ENCODE peak calls at places on chromosome 2, in eight cellular contexts. B is right atrium auricular region, E is D721Med, J is PC-3, G is endothelial cell, O is AG09309, U is GM12865, Y is esophagus squamous epithelium. M is an unnamed sample.

GRCh38 chr2:219404291-219404910 is 13.8 kb upstream of the DES start:
- DNase-seq in E (no peak), B (no peak), U (no peak), O (no peak), J (no peak), G (no peak), Y (no peak), M (no peak)

GRCh38 chr2:189555243-189555642 is 25.3 kb downstream of the SLC40A1 start:
- DNase-seq in U (no peak), Y (no peak), J (peak; percentile 76), E (no peak), G (no peak), B (no peak), O (no peak), M (no peak)

GRCh38 chr2:127560201-127560928 is 24.9 kb downstream of the MYO7B start:
- DNase-seq in J (no peak), B (peak; percentile 42), G (no peak), Y (no peak), U (no peak), O (no peak), E (no peak), M (no peak)

GRCh38 chr2:10057231-10058107 is 14.1 kb downstream of the KLF11 start:
- DNase-seq in Y (no peak), G (peak; percentile 61), B (no peak), J (no peak), O (peak; percentile 24), E (no peak), U (peak; percentile 45), M (peak; percentile 63)

GRCh38 chr2:240795468-240795867 is 24.6 kb downstream of the KIF1A start:
- DNase-seq in U (no peak), G (no peak), J (no peak), Y (no peak), E (no peak), B (no peak), O (no peak), M (peak; percentile 10)

GRCh38 chr2:63738019-63738418 is 103.7 kb upstream of the UGP2 start:
- DNase-seq in B (no peak), O (no peak), U (no peak), E (no peak), G (no peak), Y (no peak), J (peak; percentile 64), M (no peak)

GRCh38 chr2:69830045-69830905 is 815 bp downstream of the GMCL1 start:
- DNase-seq in U (peak; percentile 55), G (peak; percentile 35), J (peak; percentile 44), B (peak; percentile 61), O (no peak), Y (no peak), E (no peak), M (peak; percentile 38)

GRCh38 chr2:227325824-227326195 is 759 bp downstream of the MFF start:
- DNase-seq in J (peak; percentile 62), U (peak; percentile 21), E (no peak), B (no peak), Y (no peak), O (no peak), G (peak; percentile 52), M (peak; percentile 64)

GRCh38 chr2:99595373-99595772 is 105.6 kb upstream of the REV1 start:
- DNase-seq in O (no peak), G (no peak), B (no peak), U (no peak), Y (no peak), E (no peak), J (no peak), M (no peak)

GRCh38 chr2:70716131-70716766 is 51.8 kb downstream of the ADD2 start:
- DNase-seq in G (no peak), J (no peak), U (no peak), E (no peak), Y (no peak), B (peak; percentile 32), O (no peak), M (no peak)

GRCh38 chr2:42084231-42084671 is 36.4 kb downstream of the PKDCC start:
- DNase-seq in Y (no peak), E (no peak), G (no peak), B (no peak), J (peak; percentile 29), O (no peak), U (no peak), M (no peak)

DNA sequence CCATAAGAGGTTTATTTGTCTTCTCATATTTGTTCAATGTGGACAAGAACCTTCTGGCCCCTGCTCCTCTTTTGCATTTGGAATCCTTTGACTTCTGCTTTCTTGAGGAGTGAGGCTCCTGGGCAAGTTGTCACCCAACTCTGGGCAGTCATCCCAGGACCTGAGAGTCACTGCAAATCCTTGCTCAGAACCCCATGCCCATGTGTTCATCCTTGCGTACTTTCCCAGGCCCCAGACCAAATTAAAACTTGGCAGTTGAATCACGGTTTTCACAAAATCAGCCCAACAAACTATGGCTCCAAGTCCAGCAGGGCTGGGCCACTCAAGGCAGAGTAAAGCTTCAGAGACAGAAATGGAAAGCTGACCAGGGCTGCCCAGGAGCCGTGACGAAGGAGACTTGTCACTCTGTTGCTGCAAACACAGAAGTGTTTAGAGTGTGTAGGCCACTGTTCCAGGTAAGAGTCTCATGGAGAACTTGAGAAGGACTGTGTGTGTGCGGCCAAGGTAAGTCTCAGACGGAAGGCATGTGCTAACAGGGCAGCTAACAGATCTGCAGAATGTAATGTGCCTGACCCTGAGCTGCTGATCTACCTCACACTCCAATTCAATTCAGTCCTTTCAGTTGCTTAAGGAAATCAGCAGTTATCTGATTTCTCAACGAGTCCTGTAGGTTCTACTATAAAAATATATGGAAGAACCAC is 549.4 kb upstream of the HS6ST1 start:
- DNase-seq in G (no peak), B (no peak), U (no peak), J (no peak), Y (no peak), O (no peak), E (no peak), M (no peak)
- TF ChIP-seq CTCF in G (no peak), B (no peak), U (no peak), J (no peak), Y (no peak), O (no peak), E (no peak), M (no peak)

GRCh38 chr2:59449264-59449663 is 1104.2 kb downstream of the BCL11A start:
- DNase-seq in O (no peak), B (no peak), E (no peak), G (no peak), U (peak; percentile 15), J (no peak), Y (no peak), M (no peak)
- TF ChIP-seq CTCF in O (no peak), B (no peak), E (peak; percentile 20), G (no peak), U (no peak), J (peak; percentile 19), Y (peak; percentile 20), M (no peak)

DNA sequence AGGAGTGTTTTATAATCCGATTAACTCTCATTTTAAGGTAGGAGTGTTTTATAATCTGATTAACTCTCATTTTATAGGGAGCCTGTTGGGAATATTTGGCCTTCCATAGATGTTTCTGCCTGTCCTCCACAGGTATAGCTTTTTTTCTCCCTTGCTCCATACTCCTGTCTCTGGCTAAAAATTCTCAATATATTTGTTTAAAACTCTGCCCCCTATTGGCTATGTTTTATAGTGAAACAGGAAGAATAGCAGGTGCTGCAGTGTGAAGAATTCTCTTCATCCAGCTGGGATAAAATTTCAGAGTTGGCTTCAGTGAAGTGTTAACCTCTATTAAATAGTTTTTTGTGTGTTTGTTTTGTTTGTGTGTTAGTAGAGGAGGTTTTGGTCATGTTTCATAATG is 1046.0 kb upstream of the TMEFF2 start:
- DNase-seq in B (no peak), G (no peak), O (no peak), E (peak; percentile 19), J (peak; percentile 25), Y (no peak), U (peak; percentile 3), M (no peak)
- TF ChIP-seq CTCF in B (no peak), G (peak; percentile 89), O (no peak), E (no peak), J (peak; percentile 65), Y (no peak), U (peak; percentile 10), M (peak; percentile 73)

DNA sequence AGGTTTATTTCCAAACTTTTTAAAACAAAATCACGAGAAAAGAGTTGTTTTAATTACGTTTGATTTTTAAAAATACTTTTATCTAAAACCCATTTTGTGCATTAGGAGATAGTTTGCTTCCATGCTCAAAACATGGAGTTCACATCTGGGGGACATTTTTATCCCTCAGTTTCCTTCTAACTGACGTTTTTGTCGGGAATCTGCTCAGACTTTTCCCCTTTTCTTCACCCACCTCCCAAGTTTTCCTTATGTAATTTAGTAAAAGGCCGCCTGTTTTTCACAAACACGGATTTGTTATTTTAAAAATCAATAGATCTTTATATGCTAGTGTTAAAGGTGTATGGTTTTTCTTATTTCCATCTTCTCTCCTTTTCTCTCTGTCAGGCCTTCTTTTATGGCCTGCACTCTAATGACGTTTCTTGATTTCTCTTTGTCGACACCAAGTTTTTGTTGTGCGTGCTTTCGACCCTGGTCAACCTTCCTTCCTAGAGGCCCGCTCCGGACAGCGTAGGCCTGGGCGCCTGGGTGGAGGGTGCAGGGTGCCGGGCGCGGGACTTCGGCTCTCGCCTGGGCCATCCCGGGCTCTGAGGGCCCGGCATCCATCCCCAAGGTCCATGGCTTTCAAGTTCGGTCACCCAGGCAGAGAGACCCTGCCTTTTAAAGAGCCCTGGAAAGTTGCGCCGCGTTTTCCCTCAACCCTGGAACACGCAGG is 3.9 kb upstream of the SATB2 start:
- DNase-seq in J (no peak), B (no peak), G (no peak), U (no peak), O (no peak), Y (no peak), E (no peak), M (no peak)
- TF ChIP-seq CTCF in J (no peak), B (no peak), G (no peak), U (no peak), O (no peak), Y (no peak), E (no peak), M (no peak)

GRCh38 chr2:216838146-216838545 is 21.7 kb downstream of the TNP1 start:
- DNase-seq in E (no peak), O (no peak), G (no peak), J (no peak), Y (no peak), U (no peak), B (no peak), M (no peak)
- TF ChIP-seq CTCF in E (no peak), O (no peak), G (no peak), J (no peak), Y (no peak), U (no peak), B (no peak), M (no peak)

GRCh38 chr2:239375278-239376061 is 25.4 kb downstream of the HDAC4 start:
- DNase-seq in U (no peak), B (no peak), Y (no peak), G (no peak), E (no peak), O (no peak), J (peak; percentile 11), M (peak; percentile 27)
- TF ChIP-seq CTCF in U (no peak), B (peak; percentile 31), Y (no peak), G (no peak), E (no peak), O (no peak), J (peak; percentile 45), M (no peak)

DNA sequence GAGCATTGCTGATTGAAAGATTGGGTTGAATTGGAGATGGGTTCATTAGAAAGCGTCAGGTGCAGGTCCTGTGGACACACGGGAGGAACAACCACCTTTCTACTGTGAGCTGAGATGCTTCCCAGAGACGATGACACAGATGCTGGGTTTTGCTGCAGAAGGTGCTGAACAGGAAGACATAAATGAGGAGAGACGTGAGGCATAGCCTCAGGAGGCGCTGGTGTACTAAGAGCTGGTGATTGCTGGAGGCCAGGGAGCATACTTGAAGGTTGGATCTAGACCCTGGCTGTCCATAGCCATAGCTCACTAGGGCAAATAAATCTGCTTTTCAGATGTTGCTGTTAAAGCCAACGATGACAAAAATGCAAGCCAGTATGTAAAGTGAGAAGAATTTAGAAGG is 153.6 kb downstream of the SOX11 start:
- DNase-seq in U (no peak), G (no peak), B (no peak), Y (no peak), J (no peak), E (no peak), O (no peak), M (no peak)
- TF ChIP-seq CTCF in U (no peak), G (no peak), B (no peak), Y (no peak), J (no peak), E (no peak), O (no peak), M (no peak)

M was measured in glutamatergic neuron.